ENCODE peak calls at places on chromosomes 13 and 19, in five cellular contexts. B is SHP77, Q is anterior cingulate cortex, Z is memory B cell, S is Peyer's patch. V is an unnamed sample.

GRCh38 chr19:35846038-35846668 is 6.2 kb downstream of the NPHS1 start:
- DNase-seq in B (peak), Q (no peak), Z (no peak), S (no peak), V (no peak)

GRCh38 chr19:49862411-49863253 is 4.7 kb downstream of the PNKP start:
- DNase-seq in B (no peak), Q (no peak), Z (no peak), S (no peak), V (no peak)

GRCh38 chr19:18879579-18880373 is 16.2 kb downstream of the CERS1 start:
- DNase-seq in B (no peak), Q (no peak), Z (no peak), S (no peak), V (no peak)

GRCh38 chr13:41407380-41407779 is 50.0 kb upstream of the RGCC start:
- DNase-seq in B (no peak), Q (no peak), Z (no peak), S (no peak), V (no peak)

GRCh38 chr13:80166352-80166751 is 174.6 kb downstream of the SPRY2 start:
- DNase-seq in B (no peak), Q (no peak), Z (no peak), S (no peak), V (no peak)

GRCh38 chr19:10651821-10652220 is 2.3 kb upstream of the ILF3 start:
- DNase-seq in B (no peak), Q (no peak), Z (no peak), S (no peak), V (no peak)

GRCh38 chr19:42216653-42217521 is 590 bp downstream of the DEDD2 start:
- DNase-seq in B (peak), Q (no peak), Z (no peak), S (peak), V (peak)

GRCh38 chr13:93147946-93148345 is 78.7 kb upstream of the GPC6 start:
- DNase-seq in B (no peak), Q (no peak), Z (no peak), S (no peak), V (no peak)

GRCh38 chr19:43534811-43535761 is 2.1 kb downstream of the ZNF575 start:
- DNase-seq in B (peak), Q (peak), Z (no peak), S (peak), V (no peak)

GRCh38 chr13:109998808-109999528 is 212.6 kb upstream of the IRS2 start:
- DNase-seq in B (no peak), Q (no peak), Z (no peak), S (no peak), V (no peak)

GRCh38 chr19:44640518-44640917 is 3.2 kb upstream of the PVR start:
- DNase-seq in B (no peak), Q (no peak), Z (no peak), S (no peak), V (no peak)

GRCh38 chr19:46697142-46697960 is 19.6 kb downstream of the PRKD2 start:
- DNase-seq in B (no peak), Q (peak), Z (no peak), S (peak), V (no peak)

GRCh38 chr19:35718345-35719041 is 690 bp downstream of the KMT2B start:
- DNase-seq in B (no peak), Q (no peak), Z (no peak), S (peak), V (peak)

GRCh38 chr13:25232937-25233515 is 54.3 kb downstream of the MTMR6 start:
- DNase-seq in B (peak), Q (no peak), Z (peak), S (no peak), V (no peak)

GRCh38 chr19:39539519-39540332 is at the start of gene EID2:
- DNase-seq in B (peak), Q (peak), Z (peak), S (peak), V (peak)

GRCh38 chr19:4709440-4710280 is 14.0 kb downstream of the DPP9 start:
- DNase-seq in B (no peak), Q (no peak), Z (no peak), S (no peak), V (no peak)

GRCh38 chr13:51071493-51071892 is 39.6 kb downstream of the C13orf42 start:
- DNase-seq in B (no peak), Q (no peak), Z (no peak), S (no peak), V (no peak)

GRCh38 chr19:3611841-3612240 is 5.2 kb upstream of the TBXA2R start:
- DNase-seq in B (no peak), Q (no peak), Z (no peak), S (no peak), V (no peak)

GRCh38 chr13:40576369-40576768 is 90.1 kb downstream of the FOXO1 start:
- DNase-seq in B (no peak), Q (no peak), Z (no peak), S (no peak), V (no peak)

GRCh38 chr19:18675779-18676178 is 7.7 kb upstream of the CRTC1 start:
- DNase-seq in B (no peak), Q (no peak), Z (no peak), S (no peak), V (no peak)

GRCh38 chr19:1590641-1591397 is 1.8 kb downstream of the MBD3 start:
- DNase-seq in B (no peak), Q (no peak), Z (no peak), S (no peak), V (no peak)

GRCh38 chr19:49807174-49807830 is 5.8 kb downstream of the FUZ start:
- DNase-seq in B (no peak), Q (no peak), Z (peak), S (peak), V (no peak)

GRCh38 chr19:16143399-16144215 is at the start of gene HSH2D:
- DNase-seq in B (peak), Q (no peak), Z (peak), S (peak), V (peak)

GRCh38 chr19:6220385-6221191 is 59.2 kb downstream of the MLLT1 start:
- DNase-seq in B (no peak), Q (no peak), Z (no peak), S (peak), V (no peak)

GRCh38 chr19:3175761-3176714 is 2.5 kb upstream of the S1PR4 start:
- DNase-seq in B (no peak), Q (no peak), Z (peak), S (peak), V (no peak)

GRCh38 chr13:50396001-50396400 is 380.8 kb downstream of the KCNRG start:
- DNase-seq in B (no peak), Q (no peak), Z (no peak), S (no peak), V (no peak)

GRCh38 chr19:1459479-1459878 is 9.6 kb downstream of the APC2 start:
- DNase-seq in B (no peak), Q (no peak), Z (no peak), S (no peak), V (no peak)

GRCh38 chr19:18990128-18990708 is 43.1 kb downstream of the SUGP2 start:
- DNase-seq in B (no peak), Q (no peak), Z (no peak), S (no peak), V (no peak)

GRCh38 chr13:30464496-30465351 is 1.0 kb downstream of the HMGB1 start:
- DNase-seq in B (peak), Q (peak), Z (peak), S (peak), V (peak)

GRCh38 chr19:45608948-45609347 is 6.9 kb upstream of the GPR4 start:
- DNase-seq in B (no peak), Q (no peak), Z (no peak), S (no peak), V (no peak)

GRCh38 chr19:12779162-12779993 is 4.0 kb upstream of the HOOK2 start:
- DNase-seq in B (no peak), Q (no peak), Z (no peak), S (no peak), V (no peak)

GRCh38 chr19:31560771-31561080 is 211.5 kb upstream of the TSHZ3 start:
- DNase-seq in B (no peak), Q (no peak), Z (no peak), S (no peak), V (no peak)

GRCh38 chr19:11382898-11383705 is 1.0 kb downstream of the EPOR start:
- DNase-seq in B (peak), Q (no peak), Z (peak), S (peak), V (no peak)

GRCh38 chr13:33199282-33199850 is 86.2 kb downstream of the STARD13 start:
- DNase-seq in B (no peak), Q (no peak), Z (no peak), S (no peak), V (no peak)

GRCh38 chr13:37392389-37392788 is 206.2 kb downstream of the POSTN start:
- DNase-seq in B (no peak), Q (no peak), Z (no peak), S (no peak), V (no peak)

GRCh38 chr13:23984541-23984940 is 87.2 kb upstream of the C1QTNF9B start:
- DNase-seq in B (no peak), Q (no peak), Z (no peak), S (no peak), V (no peak)

GRCh38 chr13:105177265-105177900 is 1358.1 kb downstream of the EFNB2 start:
- DNase-seq in B (no peak), Q (no peak), Z (no peak), S (no peak), V (no peak)

GRCh38 chr19:55063492-55063843 is 520 bp upstream of the RDH13 start:
- DNase-seq in B (no peak), Q (no peak), Z (no peak), S (no peak), V (no peak)

GRCh38 chr19:8184274-8184673 is 24.9 kb upstream of the CERS4 start:
- DNase-seq in B (no peak), Q (no peak), Z (no peak), S (no peak), V (no peak)

V was measured in activated T-helper 9 cell treated with anti-CD3 and anti-CD28 coated beads, Interleukin-2, amount 50 U/mL, for 16 hours.